ENCODE peak calls at places on chromosomes 2 and 18, in seven cellular contexts. Z is fibroblast of lung, P is tibial nerve, J is A172, B is WERI-Rb-1, K is left cardiac atrium, H is hypothalamus. W is an unnamed sample.

GRCh38 chr18:41371718-41372117 is 583.3 kb upstream of the PIK3C3 start:
- DNase-seq in Z (no peak), P (no peak), J (peak; percentile 76), B (no peak), K (no peak), H (no peak), W (peak; percentile 24)

GRCh38 chr2:68487773-68488355 is 20.5 kb downstream of the APLF start:
- DNase-seq in Z (peak; percentile 56), P (no peak), J (peak; percentile 33), B (no peak), K (no peak), H (no peak), W (no peak)

GRCh38 chr2:206457188-206457634 is 13.9 kb downstream of the ADAM23 start:
- DNase-seq in Z (no peak), P (no peak), J (no peak), B (no peak), K (no peak), H (no peak), W (no peak)

GRCh38 chr2:170656669-170657068 is 58.5 kb upstream of the SP5 start:
- DNase-seq in Z (no peak), P (no peak), J (no peak), B (no peak), K (no peak), H (no peak), W (no peak)

GRCh38 chr18:21548647-21549046 is 51.9 kb downstream of the ESCO1 start:
- DNase-seq in Z (no peak), P (no peak), J (no peak), B (no peak), K (no peak), H (no peak), W (no peak)

GRCh38 chr18:24009651-24010333 is 4.8 kb upstream of the TTC39C start:
- DNase-seq in Z (no peak), P (no peak), J (no peak), B (no peak), K (no peak), H (no peak), W (no peak)

GRCh38 chr2:72142743-72143440 is 4.8 kb downstream of the CYP26B1 start:
- DNase-seq in Z (peak; percentile 60), P (peak; percentile 61), J (no peak), B (peak; percentile 36), K (peak; percentile 80), H (no peak), W (peak; percentile 59)

GRCh38 chr18:35582310-35582682 is 756 bp downstream of the GALNT1 start:
- DNase-seq in Z (no peak), P (no peak), J (no peak), B (no peak), K (no peak), H (no peak), W (peak; percentile 12)

GRCh38 chr18:21600526-21601410 is at the start of gene ESCO1:
- DNase-seq in Z (peak; percentile 97), P (peak; percentile 88), J (peak; percentile 97), B (peak; percentile 98), K (peak; percentile 97), H (peak; percentile 85), W (peak; percentile 99)

GRCh38 chr2:37375721-37376399 is 31.4 kb downstream of the QPCT start:
- DNase-seq in Z (no peak), P (no peak), J (no peak), B (no peak), K (no peak), H (no peak), W (no peak)

GRCh38 chr18:50870138-50870845 is 8.6 kb upstream of the ME2 start:
- DNase-seq in Z (peak; percentile 46), P (no peak), J (peak; percentile 79), B (no peak), K (no peak), H (no peak), W (no peak)

GRCh38 chr2:240136671-240137292 is 677 bp upstream of the COPS9 start:
- DNase-seq in Z (no peak), P (no peak), J (no peak), B (no peak), K (no peak), H (no peak), W (no peak)

GRCh38 chr18:28582724-28583123 is 405.8 kb upstream of the CDH2 start:
- DNase-seq in Z (no peak), P (no peak), J (no peak), B (no peak), K (no peak), H (no peak), W (no peak)

GRCh38 chr2:200966770-200967169 is 3.3 kb upstream of the ORC2 start:
- DNase-seq in Z (peak; percentile 81), P (no peak), J (peak; percentile 58), B (no peak), K (no peak), H (no peak), W (peak; percentile 34)

GRCh38 chr2:64672708-64673107 is 19.0 kb upstream of the SERTAD2 start:
- DNase-seq in Z (no peak), P (no peak), J (no peak), B (no peak), K (no peak), H (no peak), W (no peak)

GRCh38 chr2:182506606-182507005 is 79.8 kb upstream of the PDE1A start:
- DNase-seq in Z (peak; percentile 49), P (no peak), J (no peak), B (no peak), K (no peak), H (no peak), W (no peak)

GRCh38 chr2:45256173-45256866 is 247.1 kb upstream of the SIX2 start:
- DNase-seq in Z (no peak), P (no peak), J (no peak), B (no peak), K (peak; percentile 30), H (no peak), W (no peak)

GRCh38 chr2:33812707-33813106 is 213.6 kb upstream of the FAM98A start:
- DNase-seq in Z (no peak), P (no peak), J (no peak), B (no peak), K (no peak), H (no peak), W (no peak)